ENCODE peak calls at places on chromosomes 6 and 20, in eight cellular contexts. S is fibroblast of lung, R is HCT116, W is IMR-90, H is mesenchymal stem cell, B is GM12878, Q is H1, G is GM23248. N is an unnamed sample.

GRCh38 chr20:49569403-49570115 is 1.6 kb upstream of the PTGIS start:
- DNase-seq in S (no peak), R (no peak), W (peak), H (no peak), B (no peak), Q (no peak), G (peak), N (peak)

GRCh38 chr6:124057448-124057847 is 253.8 kb downstream of the NKAIN2 start:
- DNase-seq in S (peak), R (no peak), W (no peak), H (peak), B (no peak), Q (no peak), G (no peak), N (no peak)

GRCh38 chr6:1759877-1760276 is 150.2 kb downstream of the FOXC1 start:
- DNase-seq in S (no peak), R (no peak), W (no peak), H (no peak), B (no peak), Q (no peak), G (no peak), N (no peak)

GRCh38 chr6:154039231-154039842 is at the start of gene OPRM1:
- DNase-seq in S (peak), R (no peak), W (no peak), H (peak), B (no peak), Q (peak), G (peak), N (peak)

GRCh38 chr6:12580296-12580695 is 136.3 kb upstream of the PHACTR1 start:
- DNase-seq in S (no peak), R (no peak), W (no peak), H (peak), B (no peak), Q (no peak), G (no peak), N (no peak)

GRCh38 chr6:138509371-138509770 is 10.1 kb upstream of the NHSL1 start:
- DNase-seq in S (peak), R (peak), W (peak), H (peak), B (no peak), Q (no peak), G (peak), N (peak)

GRCh38 chr6:30544666-30545272 is 11.5 kb downstream of the GNL1 start:
- DNase-seq in S (peak), R (peak), W (peak), H (peak), B (no peak), Q (no peak), G (peak), N (peak)

GRCh38 chr6:80331522-80331921 is 225.1 kb downstream of the BCKDHB start:
- DNase-seq in S (no peak), R (no peak), W (no peak), H (no peak), B (no peak), Q (no peak), G (no peak), N (no peak)

GRCh38 chr6:161008245-161008644 is 16.7 kb downstream of the MAP3K4 start:
- DNase-seq in S (no peak), R (no peak), W (no peak), H (no peak), B (no peak), Q (no peak), G (no peak), N (no peak)

GRCh38 chr6:123830110-123830509 is 26.4 kb downstream of the NKAIN2 start:
- DNase-seq in S (no peak), R (no peak), W (no peak), H (peak), B (no peak), Q (no peak), G (no peak), N (peak)

GRCh38 chr6:79737172-79737571 is 106.0 kb downstream of the SH3BGRL2 start:
- DNase-seq in S (peak), R (no peak), W (peak), H (no peak), B (no peak), Q (no peak), G (no peak), N (no peak)

GRCh38 chr6:32622545-32623401 is 14.4 kb upstream of the HLA-DQA1 start:
- DNase-seq in S (no peak), R (no peak), W (peak), H (peak), B (peak), Q (peak), G (peak), N (peak)

GRCh38 chr20:33291830-33292355 is 8.9 kb downstream of the BPIFB1 start:
- DNase-seq in S (peak), R (peak), W (no peak), H (peak), B (no peak), Q (peak), G (peak), N (peak)

GRCh38 chr20:40953856-40954255 is 74.8 kb upstream of the TOP1 start:
- DNase-seq in S (peak), R (no peak), W (peak), H (no peak), B (no peak), Q (no peak), G (peak), N (no peak)

GRCh38 chr20:2417142-2417541 is 36.4 kb downstream of the TGM6 start:
- DNase-seq in S (no peak), R (no peak), W (no peak), H (no peak), B (no peak), Q (no peak), G (no peak), N (no peak)

DNA sequence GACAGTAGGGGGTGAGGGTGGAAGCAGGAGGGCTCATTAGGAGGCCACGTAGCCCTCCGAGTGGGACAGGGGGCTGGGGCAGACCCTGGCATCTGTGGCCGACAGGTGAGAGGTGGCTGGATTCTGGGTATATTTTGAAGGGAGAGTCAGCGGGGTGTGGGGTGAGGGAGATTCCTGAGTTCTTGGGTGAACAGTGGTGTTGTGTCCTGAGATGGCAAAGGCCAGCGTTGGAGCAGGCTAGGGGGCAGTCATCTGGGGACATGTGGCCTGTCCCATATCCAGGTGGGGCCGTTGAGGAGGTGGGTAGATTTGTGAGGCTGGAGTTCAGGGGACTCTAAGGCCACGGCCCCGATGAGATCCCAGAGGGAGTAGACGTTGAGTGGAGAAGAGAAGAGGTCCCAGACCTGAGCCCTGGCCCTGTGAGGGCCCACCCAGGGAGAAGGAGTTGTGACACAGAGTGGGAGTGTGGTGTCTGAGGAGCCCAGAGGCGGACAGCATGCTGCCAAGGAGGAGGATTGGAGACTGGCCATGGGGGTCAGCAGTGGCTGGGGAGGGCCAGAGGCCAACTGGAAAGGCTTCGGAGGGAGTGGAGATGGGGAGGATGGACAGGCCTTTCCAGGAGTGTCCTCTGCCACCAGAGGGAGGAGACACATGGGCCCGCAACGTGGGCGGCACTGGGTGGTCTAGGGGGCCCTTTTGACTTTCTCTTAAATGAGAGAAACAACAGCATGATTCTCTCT is 19.6 kb downstream of the PACSIN1 start:
- DNase-seq in S (no peak), R (no peak), W (no peak), H (no peak), B (no peak), Q (no peak), G (no peak), N (no peak)
- H3K9ac ChIP-seq in S (no peak), R (no peak), W (no peak), H (no peak), B (no peak), Q (no peak), G (no peak), N (no peak)

DNA sequence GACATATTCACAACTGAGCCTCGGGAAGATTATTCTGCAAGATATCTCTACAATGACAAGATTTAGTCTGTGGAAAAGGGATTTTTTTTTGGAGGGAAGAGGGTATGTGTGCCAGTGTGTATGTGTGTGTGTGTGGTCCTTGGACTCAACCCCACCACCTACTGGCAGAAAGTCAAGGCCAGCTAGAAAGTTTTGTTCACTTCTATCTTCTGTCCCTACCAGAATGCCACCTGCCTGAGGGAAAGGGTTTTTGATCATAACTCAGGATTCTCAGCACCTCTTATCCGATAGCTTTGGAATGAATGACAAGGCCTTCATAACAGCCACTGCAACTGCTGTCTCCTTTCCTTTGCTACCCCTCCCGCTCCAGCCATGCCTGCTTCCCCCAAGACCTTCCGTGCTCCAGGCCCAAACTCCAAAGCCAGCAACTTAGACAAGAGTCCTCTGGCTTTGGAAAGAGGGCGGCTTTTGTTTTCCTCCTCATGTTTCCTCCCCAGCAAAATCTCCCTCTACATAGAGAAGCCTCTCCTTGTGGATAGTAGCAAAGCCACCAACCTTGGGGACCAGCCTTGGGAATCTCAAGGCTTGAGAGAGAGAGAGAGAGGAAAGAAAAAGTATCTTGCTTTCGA is 18.6 kb downstream of the BTN3A1 start:
- DNase-seq in S (peak), R (peak), W (peak), H (peak), B (no peak), Q (no peak), G (peak), N (peak)
- H3K9ac ChIP-seq in S (peak), R (peak), W (peak), H (peak), B (peak), Q (peak), G (peak), N (peak)

GRCh38 chr6:157064502-157064901 is 258.8 kb downstream of the TMEM242 start:
- DNase-seq in S (no peak), R (no peak), W (no peak), H (no peak), B (no peak), Q (no peak), G (no peak), N (no peak)
- H3K9ac ChIP-seq in S (no peak), R (no peak), W (no peak), H (no peak), B (no peak), Q (no peak), G (no peak), N (no peak)

DNA sequence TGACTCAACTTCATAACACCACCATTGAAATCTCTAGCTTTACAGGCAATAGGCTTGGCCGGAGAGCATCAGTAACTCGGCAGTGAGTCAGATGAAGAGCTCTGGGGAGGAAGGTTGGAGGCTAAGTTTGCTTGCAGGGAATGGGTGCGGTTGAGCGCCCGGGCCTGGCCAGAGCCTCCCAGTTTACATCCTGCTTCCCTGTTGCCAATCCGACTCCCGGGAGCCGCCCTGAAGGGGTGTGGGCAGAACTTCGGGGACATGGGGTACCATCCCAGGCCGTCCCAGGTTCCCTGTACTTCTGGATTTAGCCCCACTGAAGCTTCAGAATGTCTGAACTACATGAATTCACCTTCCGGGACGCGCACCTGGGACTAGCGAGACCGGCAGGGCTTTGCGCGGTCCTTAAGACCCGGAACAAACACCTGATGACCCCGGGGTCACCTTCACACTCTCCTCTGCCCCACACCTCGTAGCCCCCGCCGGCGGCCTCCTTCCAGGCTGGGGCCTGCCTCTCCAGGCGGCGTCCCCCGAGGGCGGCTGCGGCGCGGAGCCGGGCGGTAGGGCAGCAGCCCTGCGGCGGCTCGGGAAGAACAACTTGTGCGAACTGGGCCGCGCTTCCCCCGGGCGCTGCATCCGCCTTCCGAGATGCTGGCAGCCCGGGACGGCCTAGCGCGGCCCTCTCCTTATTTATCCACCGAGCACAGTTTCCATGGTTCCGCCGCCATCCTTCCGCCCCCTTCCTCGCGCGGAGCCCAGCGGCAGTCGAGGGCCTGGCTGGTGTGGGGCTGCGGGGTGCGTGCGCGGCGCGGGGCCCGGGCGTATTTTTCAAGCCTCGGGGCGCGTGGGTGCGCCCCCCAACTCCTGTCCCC is 56.6 kb upstream of the RREB1 start:
- DNase-seq in S (peak), R (no peak), W (peak), H (peak), B (no peak), Q (no peak), G (peak), N (peak)
- H3K9ac ChIP-seq in S (peak), R (no peak), W (no peak), H (peak), B (peak), Q (peak), G (peak), N (peak)

GRCh38 chr6:36130672-36131516 is 581 bp downstream of the MAPK13 start:
- DNase-seq in S (no peak), R (peak), W (no peak), H (no peak), B (no peak), Q (no peak), G (peak), N (peak)

GRCh38 chr6:36131517-36132220 is 1.4 kb downstream of the MAPK13 start:
- DNase-seq in S (peak), R (no peak), W (peak), H (peak), B (peak), Q (no peak), G (peak), N (peak)

GRCh38 chr6:36128793-36129192 is 1.5 kb upstream of the MAPK13 start:
- DNase-seq in S (no peak), R (no peak), W (no peak), H (no peak), B (no peak), Q (no peak), G (no peak), N (no peak)

GRCh38 chr6:36128073-36128472 is 2.2 kb upstream of the MAPK13 start:
- DNase-seq in S (no peak), R (no peak), W (no peak), H (peak), B (no peak), Q (no peak), G (no peak), N (no peak)

DNA sequence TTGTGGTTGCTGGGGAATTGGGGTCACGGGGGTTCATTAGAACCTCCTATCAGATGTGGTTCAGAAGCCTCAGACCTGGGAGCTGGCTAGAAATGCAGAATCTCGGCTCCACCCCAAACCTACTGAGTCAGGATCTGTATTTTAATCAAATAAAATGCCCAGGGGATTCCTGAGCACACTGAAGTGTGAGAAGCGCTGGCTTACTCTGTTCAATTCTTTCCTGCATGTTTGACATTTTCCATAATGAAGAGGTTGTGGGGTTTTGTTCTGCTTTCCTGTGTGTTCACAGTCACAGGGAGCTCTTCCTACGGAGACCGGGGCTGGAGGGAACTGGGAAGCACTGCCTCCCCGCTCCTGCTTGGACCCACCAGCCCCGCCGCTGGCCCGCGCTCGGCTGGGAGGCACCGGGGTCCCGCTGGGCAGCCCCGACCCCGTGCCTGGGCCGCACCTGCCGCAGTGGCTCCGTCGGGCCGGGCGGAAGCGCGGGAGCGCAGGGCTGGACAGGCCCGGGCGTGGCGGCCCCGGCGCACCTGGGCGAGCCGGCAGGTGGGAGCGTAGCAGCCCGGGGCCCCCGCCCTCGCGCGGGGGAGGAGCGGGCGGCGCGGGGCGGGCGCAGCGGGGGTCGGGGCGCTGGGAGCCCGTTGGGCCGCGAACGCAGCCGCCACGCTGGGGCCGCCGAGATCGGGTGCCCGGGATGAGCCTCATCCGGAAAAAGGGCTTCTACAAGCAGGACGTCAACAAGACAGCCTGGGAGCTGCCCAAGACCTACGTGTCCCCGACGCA is at the start of gene MAPK13:
- DNase-seq in S (no peak), R (no peak), W (peak), H (peak), B (no peak), Q (no peak), G (peak), N (peak)
- H3K9ac ChIP-seq in S (peak), R (peak), W (peak), H (peak), B (peak), Q (no peak), G (peak), N (peak)

GRCh38 chr20:36620917-36621316 is 15.3 kb downstream of the RAB5IF start:
- DNase-seq in S (no peak), R (no peak), W (no peak), H (no peak), B (no peak), Q (no peak), G (no peak), N (no peak)

GRCh38 chr20:36623444-36623843 is 17.9 kb downstream of the RAB5IF start:
- DNase-seq in S (no peak), R (no peak), W (no peak), H (no peak), B (no peak), Q (no peak), G (no peak), N (no peak)

GRCh38 chr20:36624925-36625324 is 19.3 kb downstream of the RAB5IF start:
- DNase-seq in S (no peak), R (no peak), W (no peak), H (no peak), B (no peak), Q (no peak), G (no peak), N (no peak)

GRCh38 chr20:36628076-36628475 is 17.9 kb downstream of the SLA2 start:
- DNase-seq in S (peak), R (no peak), W (peak), H (peak), B (no peak), Q (no peak), G (no peak), N (no peak)

DNA sequence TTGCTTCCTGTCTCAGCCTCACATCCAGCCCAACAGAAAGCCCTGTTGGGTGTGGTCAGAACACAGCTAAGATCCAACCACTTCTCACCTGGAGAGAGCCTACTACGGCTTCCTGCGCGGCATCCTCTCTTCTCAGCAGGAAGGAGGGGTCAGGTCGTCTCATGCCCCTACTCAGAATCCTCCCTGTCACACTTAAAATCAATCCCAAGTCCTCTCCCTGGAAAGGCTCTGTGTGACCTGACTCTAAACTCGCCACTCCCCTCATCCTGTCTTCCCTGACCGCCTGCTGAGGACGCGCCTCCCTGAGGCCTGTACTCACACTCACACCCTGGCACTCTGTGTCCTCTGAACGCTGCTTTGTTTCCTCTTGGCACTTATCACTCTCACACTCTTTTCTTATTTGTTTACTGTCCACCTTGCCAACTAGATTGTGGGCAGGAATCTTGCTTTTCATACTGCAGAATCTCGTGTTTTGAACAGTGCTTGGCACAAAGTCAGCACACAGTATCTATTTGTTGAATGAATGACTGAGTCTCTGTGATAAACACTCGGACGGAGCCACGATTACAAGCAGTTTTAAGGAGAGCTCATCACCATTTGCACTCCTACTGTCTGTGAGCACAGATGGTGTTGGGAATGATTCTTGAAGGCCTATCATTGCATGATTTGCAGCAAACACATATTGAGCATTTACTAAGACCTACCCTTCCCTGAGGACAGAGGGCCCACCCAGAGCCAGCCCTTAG is 18.7 kb downstream of the RAB5IF start:
- DNase-seq in S (no peak), R (no peak), W (no peak), H (no peak), B (no peak), Q (no peak), G (no peak), N (peak)
- H3K9ac ChIP-seq in S (no peak), R (no peak), W (no peak), H (no peak), B (no peak), Q (no peak), G (no peak), N (no peak)